ENCODE peak calls at places on chromosomes 13 and 19, in seven cellular contexts. K is NCI-H2029 treated with DMSO at 0.1 percent for 48 hours; X is cardiac muscle cell; R is activated CD8-positive, alpha-beta T cell treated with anti-CD3 and anti-CD28 coated beads for 36 hours; U is NCI-H1092 treated with DMSO at 0.1 percent for 48 hours; J is Ammon's horn; E is mucosa of gallbladder. P is an unnamed sample.

GRCh38 chr13:106640515-106640914 is 72.6 kb upstream of the ARGLU1 start:
- DNase-seq in E (no peak), R (no peak), U (no peak), K (no peak), J (no peak), X (no peak), P (no peak)

GRCh38 chr13:29520671-29521070 is 74.8 kb downstream of the SLC7A1 start:
- DNase-seq in U (no peak), R (no peak), K (no peak), J (no peak), E (no peak), X (no peak), P (no peak)

GRCh38 chr19:4030981-4031380 is 23.4 kb downstream of the PIAS4 start:
- DNase-seq in R (no peak), E (no peak), J (no peak), X (no peak), K (no peak), U (no peak), P (no peak)

GRCh38 chr13:39263033-39263432 is 224.8 kb downstream of the NHLRC3 start:
- DNase-seq in X (peak), U (peak), E (peak), R (peak), J (peak), K (peak), P (peak)

GRCh38 chr13:90968510-90968909 is 379.0 kb upstream of the MIR17HG start:
- DNase-seq in U (no peak), E (no peak), X (peak), R (peak), J (peak), K (no peak), P (no peak)

GRCh38 chr13:27830010-27830409 is 37.7 kb downstream of the GSX1 start:
- DNase-seq in E (peak), R (peak), X (peak), J (no peak), K (no peak), U (peak), P (peak)

GRCh38 chr19:12779162-12779993 is 4.0 kb upstream of the HOOK2 start:
- DNase-seq in K (no peak), X (peak), U (peak), E (no peak), R (peak), J (no peak), P (peak)

GRCh38 chr13:114087430-114087829 is 45.0 kb downstream of the RASA3 start:
- DNase-seq in R (no peak), J (no peak), X (no peak), E (no peak), U (no peak), K (no peak), P (no peak)

GRCh38 chr13:99067160-99067985 is 89.5 kb upstream of the DOCK9 start:
- DNase-seq in X (no peak), R (no peak), K (no peak), E (no peak), U (no peak), J (no peak), P (no peak)

GRCh38 chr19:3968556-3969434 is 2.1 kb downstream of the DAPK3 start:
- DNase-seq in K (peak), R (no peak), J (peak), E (peak), U (no peak), X (peak), P (peak)

P was measured in transverse colon.